ENCODE peak calls at places on chromosomes 7 and 10, in five cellular contexts. I, U, W, J and E are unnamed samples. For H3K4me1, the result is how much of the 10 kb centered on the place peaks cover.

GRCh38 chr7:91713669-91714068 is 166.8 kb downstream of the MTERF1 start:
- DNase-seq in I (no peak), W (no peak), J (no peak), U (no peak), E (no peak)

GRCh38 chr10:89207181-89207800 is at the start of gene CH25H:
- DNase-seq in J (peak), I (peak), U (peak), W (peak), E (peak)

GRCh38 chr7:232571-233455 is 40.4 kb downstream of the FAM20C start:
- DNase-seq in U (no peak), J (no peak), I (no peak), W (no peak), E (no peak)

GRCh38 chr10:74888947-74889661 is 62.7 kb downstream of the KAT6B start:
- DNase-seq in W (no peak), J (no peak), U (no peak), I (no peak), E (no peak)

GRCh38 chr7:115087437-115087836 is 165.5 kb downstream of the MDFIC start:
- DNase-seq in W (no peak), I (peak), J (no peak), U (no peak), E (no peak)

GRCh38 chr7:155733582-155734444 is 78.5 kb downstream of the SHH start:
- DNase-seq in W (no peak), U (no peak), I (no peak), J (no peak), E (no peak)

GRCh38 chr7:93843260-93843659 is 47.3 kb downstream of the TFPI2 start:
- DNase-seq in J (no peak), W (no peak), I (no peak), U (no peak), E (no peak)

GRCh38 chr10:127168251-127168650 is 28.1 kb downstream of the INSYN2A start:
- DNase-seq in U (no peak), I (no peak), W (no peak), J (no peak), E (no peak)

GRCh38 chr10:27620425-27621397 is 116.6 kb downstream of the RAB18 start:
- DNase-seq in W (no peak), U (no peak), J (peak), I (peak), E (no peak)

GRCh38 chr7:11579141-11579540 is 252.9 kb downstream of the THSD7A start:
- DNase-seq in J (no peak), U (no peak), I (no peak), W (no peak), E (no peak)

GRCh38 chr7:4234886-4235285 is 447.2 kb upstream of the FOXK1 start:
- DNase-seq in J (no peak), U (no peak), I (no peak), W (no peak), E (no peak)

GRCh38 chr10:11864727-11865126 is 41.6 kb downstream of the PROSER2 start:
- DNase-seq in J (no peak), W (peak), U (no peak), I (no peak), E (no peak)

GRCh38 chr10:130983749-130984148 is 327.8 kb downstream of the TCERG1L start:
- DNase-seq in J (no peak), U (no peak), I (no peak), W (no peak), E (no peak)

GRCh38 chr7:45324683-45325237 is 167.2 kb downstream of the RAMP3 start:
- DNase-seq in J (no peak), I (no peak), U (no peak), W (no peak), E (no peak)

GRCh38 chr10:132443605-132443997 is 46.6 kb downstream of the PWWP2B start:
- DNase-seq in J (no peak), U (peak), W (peak), I (no peak), E (peak)

GRCh38 chr7:1042161-1042833 is 2.0 kb upstream of the GPR146 start:
- DNase-seq in I (no peak), U (no peak), W (no peak), J (no peak), E (no peak)

GRCh38 chr10:131970946-131971345 is 10.8 kb downstream of the BNIP3 start:
- DNase-seq in J (no peak), I (no peak), U (no peak), W (no peak), E (no peak)

GRCh38 chr7:155021699-155022145 is 18.8 kb upstream of the PAXIP1 start:
- DNase-seq in I (no peak), W (no peak), U (no peak), J (no peak), E (no peak)

GRCh38 chr7:101819183-101819582 is 1.8 kb downstream of the CUX1 start:
- DNase-seq in U (no peak), I (no peak), J (no peak), W (no peak), E (no peak)

GRCh38 chr7:82534687-82535086 is 91.1 kb upstream of the CACNA2D1 start:
- DNase-seq in J (no peak), I (peak), U (no peak), W (no peak), E (no peak)

GRCh38 chr10:128839134-128839533 is 627.9 kb upstream of the MGMT start:
- DNase-seq in U (no peak), I (no peak), J (no peak), W (no peak), E (no peak)

GRCh38 chr10:22230331-22230833 is 12.6 kb upstream of the EBLN1 start:
- DNase-seq in J (no peak), W (peak), U (peak), I (peak), E (no peak)

GRCh38 chr7:5780801-5781496 is 514 bp downstream of the RNF216 start:
- DNase-seq in U (peak), W (no peak), I (peak), J (peak), E (peak)

GRCh38 chr10:21169271-21169670 is 272.2 kb upstream of the NEBL start:
- DNase-seq in I (no peak), U (no peak), W (no peak), J (no peak), E (no peak)

GRCh38 chr7:77199008-77199966 is at the start of gene FGL2:
- DNase-seq in U (peak), W (peak), J (peak), I (peak), E (peak)

GRCh38 chr10:110144526-110144925 is 62.9 kb upstream of the MXI1 start:
- DNase-seq in I (no peak), W (no peak), U (no peak), J (no peak), E (no peak)

GRCh38 chr7:143388491-143389101 is 7.5 kb downstream of the ZYX start:
- DNase-seq in W (no peak), I (no peak), U (no peak), J (no peak), E (no peak)

GRCh38 chr10:123427386-123427785 is 238.8 kb upstream of the GPR26 start:
- DNase-seq in U (no peak), W (no peak), J (no peak), I (peak), E (no peak)

GRCh38 chr10:96366508-96366907 is 7.7 kb upstream of the OPALIN start:
- DNase-seq in I (no peak), U (no peak), W (no peak), J (no peak), E (no peak)

GRCh38 chr7:137798073-137798763 is 48.6 kb downstream of the DGKI start:
- DNase-seq in J (no peak), U (no peak), W (no peak), I (no peak), E (no peak)

GRCh38 chr7:135620980-135621850 is 41.1 kb upstream of the STMP1 start:
- DNase-seq in U (peak), J (no peak), I (peak), W (no peak), E (no peak)

GRCh38 chr7:152341914-152342236 is 93.9 kb downstream of the KMT2C start:
- DNase-seq in U (no peak), J (no peak), I (no peak), W (no peak), E (no peak)

GRCh38 chr10:96764345-96764744 is 44.0 kb upstream of the PIK3AP1 start:
- DNase-seq in W (no peak), I (no peak), J (no peak), U (no peak), E (no peak)

GRCh38 chr7:47697533-47697932 is 115.6 kb upstream of the TNS3 start:
- DNase-seq in W (no peak), U (no peak), J (no peak), I (no peak), E (no peak)

GRCh38 chr10:84540617-84541288 is 212.4 kb downstream of the CCSER2 start:
- DNase-seq in J (peak), U (peak), I (peak), W (peak), E (peak)

GRCh38 chr7:80135306-80136104 is 874 bp downstream of the GNAI1 start:
- DNase-seq in W (peak), I (peak), U (peak), J (peak), E (no peak)

GRCh38 chr10:79923145-79923544 is 25.8 kb downstream of the SFTPD start:
- DNase-seq in W (no peak), I (no peak), J (no peak), U (no peak), E (no peak)

GRCh38 chr7:133275441-133276105 is 22.7 kb downstream of the EXOC4 start:
- DNase-seq in J (no peak), W (no peak), I (no peak), U (no peak), E (no peak)

GRCh38 chr10:53071505-53072125 is 299.0 kb upstream of the MBL2 start:
- DNase-seq in J (no peak), W (no peak), I (no peak), U (no peak), E (no peak)

DNA sequence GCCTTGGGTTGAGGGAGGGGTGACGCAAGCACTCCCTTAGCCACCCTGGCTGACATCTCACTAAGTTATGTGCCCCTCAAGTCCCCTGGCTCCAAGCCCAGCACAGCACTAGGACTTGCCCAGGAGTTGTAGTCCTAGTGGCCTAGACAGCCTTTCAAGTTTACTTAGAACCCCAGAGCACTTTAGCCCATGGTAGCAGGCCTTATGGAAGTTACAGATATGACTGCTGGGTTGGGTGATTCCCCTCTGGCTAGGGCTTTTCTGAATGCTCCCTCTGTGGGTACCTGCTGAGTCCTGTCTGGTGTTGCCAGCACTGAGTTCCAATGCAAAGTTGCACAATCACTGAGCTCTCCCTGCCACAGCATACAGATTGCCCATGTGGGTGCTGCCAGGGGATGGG is 83.2 kb downstream of the AHCYL2 start:
- DNase-seq in U (no peak), J (no peak), W (no peak), I (peak), E (no peak)
- H3K4me1 ChIP-seq in U (under half), J (under half), W (under half), I (under half), E (under half)

DNA sequence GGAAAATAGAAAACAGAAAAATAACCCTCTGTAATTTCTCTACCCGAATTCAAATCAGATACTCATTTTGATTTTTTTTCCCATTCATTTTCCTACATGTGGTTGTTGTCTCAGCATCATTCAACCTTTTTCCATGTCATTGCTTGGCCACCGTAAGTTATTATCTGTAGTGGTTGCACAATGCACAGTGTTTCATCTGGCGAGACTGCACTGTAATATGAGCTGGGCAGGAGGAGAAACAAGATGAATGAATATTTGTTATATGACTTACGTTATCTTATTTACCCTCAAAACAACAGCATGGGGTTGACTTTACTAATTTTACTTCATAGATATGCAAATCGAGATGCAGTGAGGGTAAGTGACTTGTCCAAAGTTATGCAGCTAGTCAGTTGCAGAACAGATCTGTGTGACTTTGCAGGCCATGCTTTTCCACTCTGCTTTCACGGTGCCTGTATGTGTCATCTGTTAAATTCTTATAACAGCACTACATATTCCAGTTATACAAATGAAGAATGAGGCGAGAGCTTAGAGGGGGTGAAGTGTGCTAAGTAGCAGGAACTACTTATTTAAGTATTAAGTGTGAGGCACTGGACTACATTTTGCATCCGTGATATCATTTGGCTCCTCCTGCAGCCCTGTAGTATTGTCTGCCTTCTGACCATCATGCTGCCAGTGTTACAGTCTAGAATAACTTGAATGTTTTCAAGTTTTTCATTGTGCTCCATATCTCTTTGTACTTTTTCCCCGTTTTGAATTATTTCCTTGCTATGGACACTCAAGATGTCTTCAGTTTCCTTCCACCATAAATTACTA is 56.7 kb downstream of the ZMYND11 start:
- DNase-seq in J (peak), W (no peak), U (no peak), I (no peak), E (no peak)
- H3K4me3 ChIP-seq in J (no peak), W (no peak), U (no peak), I (no peak), E (no peak)

GRCh38 chr7:50664937-50665336 is 99.7 kb upstream of the DDC start:
- DNase-seq in U (no peak), W (no peak), I (no peak), J (no peak), E (no peak)
- H3K4me1 ChIP-seq in U (half or more), W (half or more), I (under half), J (under half), E (under half)

DNA sequence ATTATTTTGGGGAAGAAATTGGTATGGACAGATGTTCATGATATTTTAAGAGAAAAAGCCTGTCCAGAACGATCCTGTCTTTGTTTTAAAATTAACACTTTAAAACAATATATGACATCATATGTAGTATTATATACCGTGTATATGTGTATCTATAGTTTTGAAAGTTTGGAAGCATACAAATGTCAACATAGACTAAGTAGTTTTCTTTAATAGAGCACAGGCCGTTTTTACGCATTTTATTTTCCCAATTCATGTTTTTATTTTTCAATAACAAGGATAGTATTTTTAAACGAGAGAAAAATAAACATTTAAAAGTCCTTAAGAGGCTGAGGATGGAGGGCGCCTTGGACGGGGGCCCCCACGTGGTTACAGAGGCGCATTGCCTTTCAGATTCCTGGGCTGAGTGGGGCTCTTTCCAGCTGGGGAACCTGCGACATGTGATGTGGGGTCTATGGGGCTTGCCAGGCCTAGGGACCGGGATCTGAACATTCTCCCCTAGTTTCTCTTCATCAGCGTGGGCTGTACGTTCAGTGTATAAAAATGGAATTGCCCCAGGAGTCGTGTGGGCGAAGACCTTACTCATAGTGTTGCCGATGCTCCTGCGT is 127.8 kb upstream of the ZNF746 start:
- DNase-seq in I (peak), J (peak), U (peak), W (peak), E (peak)
- H3K4me3 ChIP-seq in I (peak), J (peak), U (peak), W (peak), E (peak)

DNA sequence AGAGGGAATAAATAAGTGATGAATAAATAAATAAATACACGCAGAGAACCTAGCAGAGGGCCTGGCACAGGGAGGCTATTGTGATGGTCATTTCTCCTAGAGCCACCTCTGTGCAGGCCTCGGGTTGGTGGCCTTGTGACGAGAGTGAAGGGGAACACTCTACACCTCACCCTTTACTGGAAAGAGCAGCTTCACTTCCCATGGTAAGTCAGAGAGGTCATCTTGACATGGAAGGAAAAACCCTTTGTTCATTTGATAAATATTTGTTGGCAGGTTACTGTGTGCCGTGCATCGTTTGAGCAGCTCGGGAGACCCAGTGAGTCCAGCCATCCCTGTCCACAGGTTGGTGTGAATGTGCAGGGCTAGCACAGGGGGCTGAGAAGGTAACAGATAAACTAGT is 70.2 kb upstream of the PODXL start:
- DNase-seq in J (no peak), I (no peak), W (no peak), U (no peak), E (no peak)
- H3K4me1 ChIP-seq in J (under half), I (under half), W (under half), U (under half), E (under half)